ENCODE peak calls at places on chromosomes 1 and 21, in four cellular contexts. W is iPS DF 6.9, Z is DMS153, B is HT1080. X is an unnamed sample.

GRCh38 chr1:38815903-38816627 is 43.5 kb downstream of the RRAGC start:
- DNase-seq in W (no peak), Z (no peak), B (no peak), X (no peak)

GRCh38 chr1:56566994-56567393 is 12.4 kb downstream of the PLPP3 start:
- DNase-seq in W (no peak), Z (no peak), B (no peak), X (no peak)

GRCh38 chr1:18805116-18805515 is 54.3 kb downstream of the TAS1R2 start:
- DNase-seq in W (no peak), Z (no peak), B (no peak), X (no peak)

GRCh38 chr1:38018864-38019343 is 6.4 kb downstream of the UTP11 start:
- DNase-seq in W (no peak), Z (peak), B (peak), X (no peak)

GRCh38 chr1:114298059-114298458 is 144.4 kb upstream of the SYT6 start:
- DNase-seq in W (no peak), Z (no peak), B (no peak), X (no peak)

GRCh38 chr1:185565314-185565713 is 168.9 kb upstream of the HMCN1 start:
- DNase-seq in W (no peak), Z (peak), B (peak), X (no peak)

GRCh38 chr1:115329965-115330364 is 8.1 kb downstream of the NGF start:
- DNase-seq in W (no peak), Z (no peak), B (no peak), X (no peak)

GRCh38 chr1:184660462-184661191 is 94.0 kb downstream of the EDEM3 start:
- DNase-seq in W (no peak), Z (no peak), B (no peak), X (no peak)

GRCh38 chr1:20680269-20680668 is 19.1 kb upstream of the DDOST start:
- DNase-seq in W (no peak), Z (no peak), B (no peak), X (no peak)

GRCh38 chr21:45284456-45284741 is 3.3 kb downstream of the POFUT2 start:
- DNase-seq in W (no peak), Z (no peak), B (no peak), X (no peak)

GRCh38 chr1:87578464-87578863 is 249.8 kb downstream of the LMO4 start:
- DNase-seq in W (no peak), Z (no peak), B (no peak), X (no peak)

GRCh38 chr21:43664358-43664757 is 5.0 kb downstream of the RRP1B start:
- DNase-seq in W (no peak), Z (no peak), B (no peak), X (no peak)

GRCh38 chr1:154441241-154441888 is 36.2 kb downstream of the IL6R start:
- DNase-seq in W (no peak), Z (no peak), B (no peak), X (no peak)

GRCh38 chr1:205834751-205835150 is 15.2 kb downstream of the PM20D1 start:
- DNase-seq in W (no peak), Z (no peak), B (no peak), X (no peak)

GRCh38 chr1:246351726-246352125 is 155.4 kb downstream of the SMYD3 start:
- DNase-seq in W (no peak), Z (no peak), B (no peak), X (no peak)

GRCh38 chr1:85849660-85850059 is 141.4 kb upstream of the ZNHIT6 start:
- DNase-seq in W (no peak), Z (no peak), B (no peak), X (no peak)

GRCh38 chr1:151196292-151196800 is 2.0 kb upstream of the PIP5K1A start:
- DNase-seq in W (no peak), Z (peak), B (peak), X (no peak)

GRCh38 chr1:162991444-162991843 is 77.7 kb upstream of the RGS4 start:
- DNase-seq in W (no peak), Z (no peak), B (no peak), X (no peak)

GRCh38 chr1:45191418-45191783 is 15.0 kb downstream of the ZSWIM5 start:
- DNase-seq in W (no peak), Z (no peak), B (no peak), X (no peak)

GRCh38 chr1:172746091-172746949 is 87.4 kb downstream of the FASLG start:
- DNase-seq in W (no peak), Z (no peak), B (peak), X (no peak)

GRCh38 chr1:162384601-162385279 is 3.2 kb downstream of the C1orf226 start:
- DNase-seq in W (no peak), Z (no peak), B (no peak), X (peak)

GRCh38 chr1:54273837-54274192 is 73.8 kb downstream of the MRPL37 start:
- DNase-seq in W (no peak), Z (no peak), B (no peak), X (no peak)

GRCh38 chr1:213564215-213564659 is 423.5 kb upstream of the PROX1 start:
- DNase-seq in W (peak), Z (no peak), B (peak), X (peak)

GRCh38 chr1:32250893-32251716 is at the start of gene LCK:
- DNase-seq in W (no peak), Z (no peak), B (no peak), X (no peak)

GRCh38 chr1:5269901-5270300 is 615.5 kb downstream of the AJAP1 start:
- DNase-seq in W (no peak), Z (no peak), B (no peak), X (no peak)

GRCh38 chr1:221435510-221435909 is 306.4 kb downstream of the DUSP10 start:
- DNase-seq in W (no peak), Z (peak), B (peak), X (peak)

GRCh38 chr1:173195596-173196088 is 11.5 kb downstream of the TNFSF4 start:
- DNase-seq in W (no peak), Z (no peak), B (no peak), X (no peak)

GRCh38 chr1:154190550-154190949 is 1.4 kb downstream of the TPM3 start:
- DNase-seq in W (no peak), Z (no peak), B (peak), X (no peak)

GRCh38 chr1:205325334-205325884 is 3.9 kb upstream of the NUAK2 start:
- DNase-seq in W (peak), Z (peak), B (peak), X (peak)

GRCh38 chr1:114032271-114033218 is 53.3 kb downstream of the OLFML3 start:
- DNase-seq in W (no peak), Z (no peak), B (peak), X (no peak)

GRCh38 chr1:202283379-202283844 is 58.3 kb downstream of the UBE2T start:
- DNase-seq in W (no peak), Z (peak), B (peak), X (no peak)

GRCh38 chr1:232988572-232989040 is 38.2 kb downstream of the NTPCR start:
- DNase-seq in W (no peak), Z (no peak), B (peak), X (no peak)